ENCODE peak calls at places on chromosomes 5 and 9, in ten cellular contexts. One of them, this sample, is unnamed.

GRCh38 chr9:84261082-84261746 is 79.3 kb downstream of the SLC28A3 start:
- DNase-seq in astrocyte of the spinal cord: peak
- DNase-seq in mammary epithelial cell: peak
- DNase-seq in CD8-positive, alpha-beta T cell: peak
- DNase-seq in testis: peak
- DNase-seq in ascending aorta: no peak
- DNase-seq in neural crest cell: peak
- DNase-seq in GM23338: peak
- DNase-seq in Caco-2: peak
- DNase-seq in tibial nerve: peak
- DNase-seq in this sample: peak

GRCh38 chr5:143594913-143595818 is 191.7 kb upstream of the NR3C1 start:
- DNase-seq in ascending aorta: no peak
- DNase-seq in Caco-2: peak
- DNase-seq in tibial nerve: no peak
- DNase-seq in CD8-positive, alpha-beta T cell: no peak
- DNase-seq in astrocyte of the spinal cord: peak
- DNase-seq in testis: no peak
- DNase-seq in neural crest cell: no peak
- DNase-seq in GM23338: no peak
- DNase-seq in mammary epithelial cell: peak
- DNase-seq in this sample: no peak

GRCh38 chr9:78121488-78121887 is 89.9 kb upstream of the GNAQ start:
- DNase-seq in testis: peak
- DNase-seq in astrocyte of the spinal cord: peak
- DNase-seq in mammary epithelial cell: peak
- DNase-seq in CD8-positive, alpha-beta T cell: peak
- DNase-seq in GM23338: peak
- DNase-seq in tibial nerve: peak
- DNase-seq in neural crest cell: peak
- DNase-seq in ascending aorta: no peak
- DNase-seq in Caco-2: no peak
- DNase-seq in this sample: peak

GRCh38 chr9:70677336-70677735 is 262.9 kb upstream of the KLF9 start:
- DNase-seq in testis: peak
- DNase-seq in neural crest cell: no peak
- DNase-seq in tibial nerve: no peak
- DNase-seq in astrocyte of the spinal cord: no peak
- DNase-seq in ascending aorta: no peak
- DNase-seq in mammary epithelial cell: no peak
- DNase-seq in GM23338: no peak
- DNase-seq in CD8-positive, alpha-beta T cell: no peak
- DNase-seq in Caco-2: no peak
- DNase-seq in this sample: no peak

GRCh38 chr9:37286530-37287175 is 135.8 kb upstream of the GRHPR start:
- DNase-seq in ascending aorta: no peak
- DNase-seq in CD8-positive, alpha-beta T cell: no peak
- DNase-seq in neural crest cell: no peak
- DNase-seq in testis: no peak
- DNase-seq in Caco-2: no peak
- DNase-seq in GM23338: no peak
- DNase-seq in mammary epithelial cell: no peak
- DNase-seq in tibial nerve: no peak
- DNase-seq in astrocyte of the spinal cord: no peak
- DNase-seq in this sample: no peak

GRCh38 chr9:124360277-124360676 is 55.0 kb downstream of the PSMB7 start:
- DNase-seq in testis: no peak
- DNase-seq in CD8-positive, alpha-beta T cell: no peak
- DNase-seq in astrocyte of the spinal cord: no peak
- DNase-seq in mammary epithelial cell: no peak
- DNase-seq in tibial nerve: no peak
- DNase-seq in Caco-2: no peak
- DNase-seq in ascending aorta: no peak
- DNase-seq in neural crest cell: no peak
- DNase-seq in GM23338: peak
- DNase-seq in this sample: no peak

GRCh38 chr5:135560858-135561257 is 17.9 kb downstream of the CXCL14 start:
- DNase-seq in neural crest cell: peak
- DNase-seq in tibial nerve: peak
- DNase-seq in GM23338: peak
- DNase-seq in astrocyte of the spinal cord: peak
- DNase-seq in mammary epithelial cell: peak
- DNase-seq in ascending aorta: no peak
- DNase-seq in CD8-positive, alpha-beta T cell: peak
- DNase-seq in testis: peak
- DNase-seq in Caco-2: peak
- DNase-seq in this sample: peak

GRCh38 chr5:176410486-176411180 is 5.7 kb downstream of the CLTB start:
- DNase-seq in testis: no peak
- DNase-seq in tibial nerve: no peak
- DNase-seq in GM23338: no peak
- DNase-seq in astrocyte of the spinal cord: no peak
- DNase-seq in neural crest cell: no peak
- DNase-seq in mammary epithelial cell: peak
- DNase-seq in Caco-2: no peak
- DNase-seq in CD8-positive, alpha-beta T cell: no peak
- DNase-seq in ascending aorta: no peak
- DNase-seq in this sample: no peak

GRCh38 chr5:60959156-60959555 is 14.2 kb downstream of the NDUFAF2 start:
- DNase-seq in GM23338: no peak
- DNase-seq in tibial nerve: no peak
- DNase-seq in testis: no peak
- DNase-seq in neural crest cell: no peak
- DNase-seq in mammary epithelial cell: peak
- DNase-seq in ascending aorta: no peak
- DNase-seq in astrocyte of the spinal cord: peak
- DNase-seq in CD8-positive, alpha-beta T cell: no peak
- DNase-seq in Caco-2: no peak
- DNase-seq in this sample: no peak

GRCh38 chr9:69149321-69149807 is 24.7 kb upstream of the TJP2 start:
- DNase-seq in tibial nerve: no peak
- DNase-seq in Caco-2: no peak
- DNase-seq in neural crest cell: no peak
- DNase-seq in testis: peak
- DNase-seq in ascending aorta: no peak
- DNase-seq in GM23338: peak
- DNase-seq in CD8-positive, alpha-beta T cell: no peak
- DNase-seq in astrocyte of the spinal cord: peak
- DNase-seq in mammary epithelial cell: peak
- DNase-seq in this sample: no peak

GRCh38 chr5:43045236-43045635 is 5.1 kb upstream of the ANXA2R start:
- DNase-seq in astrocyte of the spinal cord: no peak
- DNase-seq in mammary epithelial cell: no peak
- DNase-seq in Caco-2: no peak
- DNase-seq in tibial nerve: no peak
- DNase-seq in testis: no peak
- DNase-seq in CD8-positive, alpha-beta T cell: no peak
- DNase-seq in GM23338: peak
- DNase-seq in ascending aorta: no peak
- DNase-seq in neural crest cell: no peak
- DNase-seq in this sample: no peak

GRCh38 chr5:33743089-33743488 is 148.7 kb downstream of the ADAMTS12 start:
- DNase-seq in CD8-positive, alpha-beta T cell: no peak
- DNase-seq in astrocyte of the spinal cord: no peak
- DNase-seq in testis: no peak
- DNase-seq in Caco-2: no peak
- DNase-seq in GM23338: no peak
- DNase-seq in ascending aorta: no peak
- DNase-seq in mammary epithelial cell: no peak
- DNase-seq in neural crest cell: no peak
- DNase-seq in tibial nerve: no peak
- DNase-seq in this sample: no peak

GRCh38 chr9:127968717-127969383 is 11.9 kb downstream of the EEIG1 start:
- DNase-seq in CD8-positive, alpha-beta T cell: no peak
- DNase-seq in mammary epithelial cell: peak
- DNase-seq in testis: peak
- DNase-seq in neural crest cell: no peak
- DNase-seq in ascending aorta: no peak
- DNase-seq in GM23338: no peak
- DNase-seq in astrocyte of the spinal cord: peak
- DNase-seq in Caco-2: no peak
- DNase-seq in tibial nerve: no peak
- DNase-seq in this sample: no peak

GRCh38 chr9:17082343-17082742 is 52.5 kb upstream of the CNTLN start:
- DNase-seq in CD8-positive, alpha-beta T cell: no peak
- DNase-seq in GM23338: peak
- DNase-seq in tibial nerve: peak
- DNase-seq in ascending aorta: no peak
- DNase-seq in astrocyte of the spinal cord: peak
- DNase-seq in testis: peak
- DNase-seq in neural crest cell: peak
- DNase-seq in Caco-2: no peak
- DNase-seq in mammary epithelial cell: peak
- DNase-seq in this sample: no peak

GRCh38 chr5:1093361-1093760 is 18.5 kb downstream of the SLC12A7 start:
- DNase-seq in ascending aorta: no peak
- DNase-seq in GM23338: no peak
- DNase-seq in Caco-2: no peak
- DNase-seq in testis: no peak
- DNase-seq in astrocyte of the spinal cord: no peak
- DNase-seq in tibial nerve: no peak
- DNase-seq in mammary epithelial cell: no peak
- DNase-seq in CD8-positive, alpha-beta T cell: no peak
- DNase-seq in neural crest cell: no peak
- DNase-seq in this sample: no peak

GRCh38 chr5:90193185-90193822 is 216.3 kb downstream of the CETN3 start:
- DNase-seq in astrocyte of the spinal cord: no peak
- DNase-seq in ascending aorta: no peak
- DNase-seq in mammary epithelial cell: no peak
- DNase-seq in tibial nerve: no peak
- DNase-seq in GM23338: no peak
- DNase-seq in Caco-2: no peak
- DNase-seq in CD8-positive, alpha-beta T cell: no peak
- DNase-seq in neural crest cell: no peak
- DNase-seq in testis: no peak
- DNase-seq in this sample: no peak
- TF ChIP-seq CTCF in astrocyte of the spinal cord: no peak
- TF ChIP-seq CTCF in ascending aorta: no peak
- TF ChIP-seq CTCF in mammary epithelial cell: no peak
- TF ChIP-seq CTCF in tibial nerve: no peak
- TF ChIP-seq CTCF in GM23338: peak
- TF ChIP-seq CTCF in Caco-2: no peak
- TF ChIP-seq CTCF in CD8-positive, alpha-beta T cell: no peak
- TF ChIP-seq CTCF in neural crest cell: no peak
- TF ChIP-seq CTCF in testis: no peak
- TF ChIP-seq CTCF in this sample: no peak

GRCh38 chr5:77946381-77947050 is 170.4 kb upstream of the TBCA start:
- DNase-seq in ascending aorta: no peak
- DNase-seq in mammary epithelial cell: no peak
- DNase-seq in neural crest cell: no peak
- DNase-seq in Caco-2: no peak
- DNase-seq in GM23338: no peak
- DNase-seq in tibial nerve: no peak
- DNase-seq in testis: no peak
- DNase-seq in CD8-positive, alpha-beta T cell: no peak
- DNase-seq in astrocyte of the spinal cord: no peak
- DNase-seq in this sample: no peak
- TF ChIP-seq CTCF in ascending aorta: no peak
- TF ChIP-seq CTCF in mammary epithelial cell: no peak
- TF ChIP-seq CTCF in neural crest cell: no peak
- TF ChIP-seq CTCF in Caco-2: no peak
- TF ChIP-seq CTCF in GM23338: no peak
- TF ChIP-seq CTCF in tibial nerve: no peak
- TF ChIP-seq CTCF in testis: no peak
- TF ChIP-seq CTCF in CD8-positive, alpha-beta T cell: no peak
- TF ChIP-seq CTCF in astrocyte of the spinal cord: no peak
- TF ChIP-seq CTCF in this sample: no peak

GRCh38 chr9:35732185-35733108 is at the start of the genes CREB3 and TLN1:
- DNase-seq in testis: peak
- DNase-seq in tibial nerve: peak
- DNase-seq in neural crest cell: peak
- DNase-seq in ascending aorta: peak
- DNase-seq in CD8-positive, alpha-beta T cell: peak
- DNase-seq in Caco-2: peak
- DNase-seq in astrocyte of the spinal cord: peak
- DNase-seq in GM23338: peak
- DNase-seq in mammary epithelial cell: peak
- DNase-seq in this sample: peak

GRCh38 chr9:35731415-35732184 is 395 bp downstream of the TLN1 start:
- DNase-seq in mammary epithelial cell: no peak
- DNase-seq in neural crest cell: no peak
- DNase-seq in CD8-positive, alpha-beta T cell: no peak
- DNase-seq in Caco-2: no peak
- DNase-seq in ascending aorta: no peak
- DNase-seq in tibial nerve: peak
- DNase-seq in GM23338: peak
- DNase-seq in astrocyte of the spinal cord: no peak
- DNase-seq in testis: no peak
- DNase-seq in this sample: no peak

GRCh38 chr9:35730486-35730854 is 1.5 kb downstream of the TLN1 start:
- DNase-seq in neural crest cell: no peak
- DNase-seq in mammary epithelial cell: no peak
- DNase-seq in testis: no peak
- DNase-seq in astrocyte of the spinal cord: no peak
- DNase-seq in tibial nerve: no peak
- DNase-seq in CD8-positive, alpha-beta T cell: no peak
- DNase-seq in ascending aorta: no peak
- DNase-seq in GM23338: no peak
- DNase-seq in Caco-2: no peak
- DNase-seq in this sample: no peak

GRCh38 chr9:35734096-35734495 is 1.6 kb downstream of the CREB3 start:
- DNase-seq in GM23338: no peak
- DNase-seq in CD8-positive, alpha-beta T cell: no peak
- DNase-seq in testis: no peak
- DNase-seq in tibial nerve: no peak
- DNase-seq in Caco-2: no peak
- DNase-seq in astrocyte of the spinal cord: no peak
- DNase-seq in neural crest cell: no peak
- DNase-seq in ascending aorta: no peak
- DNase-seq in mammary epithelial cell: peak
- DNase-seq in this sample: no peak

DNA sequence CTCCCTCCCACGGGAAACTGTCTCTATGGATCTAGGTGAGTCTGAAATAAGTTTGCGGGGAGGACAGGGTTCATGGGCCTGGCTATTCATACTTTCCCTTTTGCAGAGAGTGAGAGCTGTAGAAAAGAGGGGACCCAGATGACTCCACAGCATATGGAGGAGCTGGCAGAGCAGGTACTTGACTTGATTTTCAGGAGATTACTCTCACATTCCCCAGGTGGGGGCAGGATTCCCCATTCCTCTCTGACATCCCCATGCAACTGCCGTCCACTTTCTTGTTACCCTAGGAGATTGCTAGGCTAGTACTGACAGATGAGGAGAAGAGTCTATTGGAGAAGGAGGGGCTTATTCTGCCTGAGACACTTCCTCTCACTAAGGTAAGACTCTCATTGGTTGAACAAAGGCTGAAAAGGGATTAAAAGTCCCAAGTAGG is 659 bp downstream of the CREB3 start:
- DNase-seq in CD8-positive, alpha-beta T cell: no peak
- DNase-seq in tibial nerve: no peak
- DNase-seq in neural crest cell: no peak
- DNase-seq in ascending aorta: no peak
- DNase-seq in astrocyte of the spinal cord: peak
- DNase-seq in testis: peak
- DNase-seq in mammary epithelial cell: peak
- DNase-seq in GM23338: peak
- DNase-seq in Caco-2: peak
- DNase-seq in this sample: no peak
- TF ChIP-seq CTCF in CD8-positive, alpha-beta T cell: no peak
- TF ChIP-seq CTCF in tibial nerve: no peak
- TF ChIP-seq CTCF in neural crest cell: no peak
- TF ChIP-seq CTCF in ascending aorta: no peak
- TF ChIP-seq CTCF in astrocyte of the spinal cord: no peak
- TF ChIP-seq CTCF in testis: no peak
- TF ChIP-seq CTCF in mammary epithelial cell: peak
- TF ChIP-seq CTCF in GM23338: no peak
- TF ChIP-seq CTCF in Caco-2: no peak
- TF ChIP-seq CTCF in this sample: no peak

GRCh38 chr9:130167927-130168326 is 4.3 kb upstream of the NCS1 start:
- DNase-seq in astrocyte of the spinal cord: no peak
- DNase-seq in ascending aorta: no peak
- DNase-seq in testis: no peak
- DNase-seq in GM23338: peak
- DNase-seq in neural crest cell: no peak
- DNase-seq in Caco-2: no peak
- DNase-seq in CD8-positive, alpha-beta T cell: no peak
- DNase-seq in mammary epithelial cell: no peak
- DNase-seq in tibial nerve: no peak
- DNase-seq in this sample: no peak
- TF ChIP-seq CTCF in astrocyte of the spinal cord: peak
- TF ChIP-seq CTCF in ascending aorta: no peak
- TF ChIP-seq CTCF in testis: no peak
- TF ChIP-seq CTCF in GM23338: peak
- TF ChIP-seq CTCF in neural crest cell: no peak
- TF ChIP-seq CTCF in Caco-2: no peak
- TF ChIP-seq CTCF in CD8-positive, alpha-beta T cell: no peak
- TF ChIP-seq CTCF in mammary epithelial cell: no peak
- TF ChIP-seq CTCF in tibial nerve: no peak
- TF ChIP-seq CTCF in this sample: no peak

This sample was measured in omental fat pad.